ENCODE peak calls at places on chromosome X, in ten cellular contexts. C is cardiac fibroblast, Q is brain microvascular endothelial cell, X is adrenal gland, O is kidney, D is astrocyte of the cerebellum, P is uterus, N is breast epithelium, L is GM10248, J is tibial artery. M is an unnamed sample.

GRCh38 chrX:70825366-70825765 is 83.1 kb downstream of the TEX11 start:
- DNase-seq in C (no peak), Q (no peak), X (no peak), O (no peak), D (no peak), P (no peak), N (no peak), L (no peak), J (no peak), M (no peak)

GRCh38 chrX:108224727-108225455 is 133.3 kb downstream of the ATG4A start:
- DNase-seq in C (peak), Q (peak), X (no peak), O (no peak), D (peak), P (no peak), N (no peak), L (peak), J (no peak), M (peak)

GRCh38 chrX:119512145-119512800 is 44.0 kb downstream of the SLC25A5 start:
- DNase-seq in C (peak), Q (peak), X (peak), O (no peak), D (peak), P (peak), N (peak), L (peak), J (peak), M (peak)

GRCh38 chrX:154433605-154434004 is 3.3 kb upstream of the GDI1 start:
- DNase-seq in C (no peak), Q (no peak), X (no peak), O (no peak), D (no peak), P (no peak), N (no peak), L (no peak), J (no peak), M (no peak)

GRCh38 chrX:138925330-138925729 is 213.8 kb upstream of the FGF13 start:
- DNase-seq in C (peak), Q (no peak), X (peak), O (no peak), D (peak), P (no peak), N (no peak), L (no peak), J (no peak), M (no peak)

GRCh38 chrX:154399527-154400368 is 1.6 kb downstream of the RPL10 start:
- DNase-seq in C (no peak), Q (no peak), X (no peak), O (no peak), D (no peak), P (no peak), N (no peak), L (no peak), J (no peak), M (no peak)

GRCh38 chrX:20026278-20026677 is 35.4 kb upstream of the BCLAF3 start:
- DNase-seq in C (peak), Q (peak), X (no peak), O (no peak), D (peak), P (no peak), N (no peak), L (no peak), J (no peak), M (no peak)

GRCh38 chrX:53088136-53088974 is 5.6 kb upstream of the KANTR start:
- DNase-seq in C (peak), Q (peak), X (peak), O (peak), D (peak), P (peak), N (peak), L (peak), J (peak), M (peak)

GRCh38 chrX:74467656-74468055 is 46.4 kb downstream of the SLC16A2 start:
- DNase-seq in C (no peak), Q (no peak), X (no peak), O (no peak), D (no peak), P (no peak), N (no peak), L (no peak), J (no peak), M (no peak)

GRCh38 chrX:31199051-31199769 is 127.4 kb upstream of the FTHL17 start:
- DNase-seq in C (no peak), Q (no peak), X (peak), O (no peak), D (no peak), P (no peak), N (no peak), L (no peak), J (no peak), M (no peak)

GRCh38 chrX:54484666-54485065 is 11.4 kb downstream of the FGD1 start:
- DNase-seq in C (no peak), Q (no peak), X (no peak), O (no peak), D (no peak), P (no peak), N (no peak), L (no peak), J (no peak), M (no peak)

GRCh38 chrX:63664741-63665140 is 120.3 kb downstream of the ARHGEF9 start:
- DNase-seq in C (peak), Q (no peak), X (no peak), O (no peak), D (no peak), P (no peak), N (no peak), L (no peak), J (no peak), M (no peak)

GRCh38 chrX:128396601-128397000 is 344.4 kb upstream of the ACTRT1 start:
- DNase-seq in C (no peak), Q (no peak), X (no peak), O (no peak), D (no peak), P (no peak), N (no peak), L (no peak), J (no peak), M (no peak)

GRCh38 chrX:23365541-23365940 is 30.9 kb downstream of the PTCHD1 start:
- DNase-seq in C (no peak), Q (no peak), X (no peak), O (no peak), D (no peak), P (no peak), N (no peak), L (no peak), J (no peak), M (no peak)

GRCh38 chrX:122439836-122440235 is 744.2 kb upstream of the GRIA3 start:
- DNase-seq in C (no peak), Q (no peak), X (no peak), O (no peak), D (no peak), P (no peak), N (no peak), L (no peak), J (no peak), M (no peak)

GRCh38 chrX:19709812-19710518 is 177.4 kb downstream of the SH3KBP1 start:
- DNase-seq in C (peak), Q (peak), X (peak), O (no peak), D (no peak), P (no peak), N (no peak), L (no peak), J (no peak), M (no peak)

GRCh38 chrX:39682778-39683177 is 415.0 kb downstream of the BCOR start:
- DNase-seq in C (no peak), Q (no peak), X (no peak), O (no peak), D (no peak), P (no peak), N (no peak), L (no peak), J (no peak), M (no peak)

GRCh38 chrX:133569217-133569616 is 153.9 kb upstream of the GPC4 start:
- DNase-seq in C (no peak), Q (no peak), X (no peak), O (no peak), D (no peak), P (no peak), N (no peak), L (no peak), J (no peak), M (no peak)

GRCh38 chrX:49273181-49273727 is 3.7 kb downstream of the PPP1R3F start:
- DNase-seq in C (no peak), Q (no peak), X (no peak), O (no peak), D (no peak), P (no peak), N (no peak), L (no peak), J (no peak), M (no peak)

GRCh38 chrX:36160056-36160455 is 240.5 kb downstream of the CFAP47 start:
- DNase-seq in C (no peak), Q (no peak), X (no peak), O (no peak), D (no peak), P (no peak), N (no peak), L (no peak), J (no peak), M (no peak)

GRCh38 chrX:295136-295535 is 14.0 kb downstream of the PLCXD1 start:
- DNase-seq in C (no peak), Q (no peak), X (no peak), O (peak), D (no peak), P (no peak), N (no peak), L (no peak), J (peak), M (no peak)

GRCh38 chrX:11655282-11655985 is 10.3 kb downstream of the ARHGAP6 start:
- DNase-seq in C (no peak), Q (no peak), X (no peak), O (no peak), D (no peak), P (no peak), N (no peak), L (no peak), J (no peak), M (no peak)
- TF ChIP-seq CTCF in C (no peak), Q (no peak), X (no peak), O (no peak), D (no peak), P (no peak), N (no peak), L (no peak), J (no peak), M (no peak)

GRCh38 chrX:32774966-32775365 is 436.4 kb downstream of the DMD start:
- DNase-seq in C (no peak), Q (no peak), X (no peak), O (no peak), D (no peak), P (no peak), N (no peak), L (no peak), J (no peak), M (no peak)
- TF ChIP-seq CTCF in C (no peak), Q (no peak), X (no peak), O (no peak), D (no peak), P (no peak), N (no peak), L (no peak), J (no peak), M (no peak)

GRCh38 chrX:129761596-129761995 is 18.2 kb upstream of the SASH3 start:
- DNase-seq in C (no peak), Q (no peak), X (no peak), O (no peak), D (no peak), P (no peak), N (no peak), L (no peak), J (no peak), M (no peak)

GRCh38 chrX:129760155-129760554 is 19.6 kb upstream of the SASH3 start:
- DNase-seq in C (no peak), Q (no peak), X (no peak), O (peak), D (no peak), P (no peak), N (no peak), L (no peak), J (no peak), M (no peak)

GRCh38 chrX:129762448-129762847 is 17.3 kb upstream of the SASH3 start:
- DNase-seq in C (no peak), Q (no peak), X (no peak), O (no peak), D (no peak), P (no peak), N (no peak), L (no peak), J (no peak), M (no peak)

GRCh38 chrX:129760981-129761380 is 18.8 kb upstream of the SASH3 start:
- DNase-seq in C (no peak), Q (no peak), X (no peak), O (peak), D (no peak), P (no peak), N (no peak), L (no peak), J (no peak), M (no peak)

DNA sequence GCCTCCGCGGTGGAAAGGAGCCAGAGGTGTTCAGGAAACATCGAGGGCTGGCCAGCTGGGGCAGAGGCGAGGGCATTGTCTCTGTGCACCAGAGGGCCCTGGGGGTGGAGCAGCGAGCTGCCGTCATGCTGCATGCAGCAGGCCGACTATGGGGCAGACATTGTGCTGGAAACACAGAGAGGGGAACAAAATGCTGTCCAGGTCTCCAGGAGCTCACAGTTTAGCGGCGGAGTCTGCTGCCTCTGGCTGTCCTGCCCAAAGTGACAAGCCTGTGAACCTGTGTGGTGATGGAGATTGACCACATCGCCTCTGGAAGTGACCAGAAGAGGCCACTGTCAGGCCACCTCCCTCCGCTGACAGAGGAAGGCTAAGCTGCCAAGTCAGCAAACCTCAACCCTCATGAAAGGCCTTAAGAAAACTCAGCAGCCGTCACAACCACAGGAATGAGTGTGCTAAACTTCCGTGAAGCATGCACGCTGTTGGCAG is 20.1 kb upstream of the SASH3 start:
- DNase-seq in C (peak), Q (peak), X (peak), O (peak), D (peak), P (no peak), N (peak), L (no peak), J (peak), M (no peak)
- TF ChIP-seq CTCF in C (no peak), Q (no peak), X (no peak), O (no peak), D (peak), P (no peak), N (no peak), L (peak), J (no peak), M (no peak)

DNA sequence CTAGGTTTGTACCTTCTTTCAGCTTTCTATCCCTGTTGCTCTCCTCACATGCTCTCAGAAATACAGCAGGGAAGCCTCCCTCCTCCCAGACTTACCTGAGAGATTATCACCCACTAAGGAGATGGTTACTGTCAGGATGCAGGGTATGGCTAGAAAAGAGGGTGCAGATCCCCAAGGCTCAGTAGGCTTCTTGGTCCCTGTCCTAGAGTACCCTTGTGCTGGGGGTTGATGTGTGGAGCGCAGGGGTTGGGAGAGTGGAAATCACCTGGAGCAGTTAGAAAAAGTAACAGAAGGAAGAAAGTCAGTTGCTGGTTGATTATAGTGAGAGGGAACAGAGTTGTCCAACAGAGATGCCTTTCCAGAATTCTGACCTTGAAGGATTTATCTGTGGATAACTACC is 80.2 kb downstream of the CNGA2 start:
- DNase-seq in C (no peak), Q (no peak), X (no peak), O (no peak), D (no peak), P (no peak), N (no peak), L (no peak), J (no peak), M (no peak)
- TF ChIP-seq CTCF in C (no peak), Q (no peak), X (no peak), O (no peak), D (no peak), P (no peak), N (no peak), L (no peak), J (no peak), M (no peak)

DNA sequence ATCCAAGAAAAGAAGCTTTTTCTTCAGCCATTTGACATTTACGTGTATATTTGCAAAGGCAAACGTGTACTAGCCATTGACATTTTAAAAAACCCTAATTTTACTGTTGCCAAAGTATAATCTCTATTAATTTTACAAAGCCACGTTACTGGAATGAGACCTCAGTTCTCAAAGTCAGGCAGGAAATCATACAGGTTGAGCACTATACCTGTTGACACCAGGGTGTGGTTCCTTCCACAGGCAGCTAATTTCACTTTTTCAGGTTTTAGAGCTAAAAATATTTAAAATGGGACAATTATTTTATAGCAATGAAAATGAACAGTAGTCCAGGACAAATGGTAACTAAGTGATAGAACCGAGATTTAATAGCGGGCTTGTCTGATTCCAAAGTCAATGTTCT is 6.5 kb downstream of the RPGR start:
- DNase-seq in C (no peak), Q (no peak), X (no peak), O (no peak), D (no peak), P (no peak), N (no peak), L (no peak), J (no peak), M (no peak)
- TF ChIP-seq CTCF in C (no peak), Q (no peak), X (no peak), O (no peak), D (no peak), P (no peak), N (no peak), L (no peak), J (no peak), M (no peak)

GRCh38 chrX:125826080-125826479 is 340.0 kb downstream of the DCAF12L2 start:
- DNase-seq in C (no peak), Q (no peak), X (no peak), O (no peak), D (no peak), P (no peak), N (no peak), L (no peak), J (no peak), M (no peak)
- TF ChIP-seq CTCF in C (no peak), Q (no peak), X (no peak), O (no peak), D (no peak), P (no peak), N (no peak), L (no peak), J (no peak), M (no peak)